ENCODE peak calls at places on chromosomes 5 and 9, in seven cellular contexts. O is NB4; L is NCI-H1092; R is AG04449; X is stimulated activated CD4-positive, alpha-beta T cell treated with anti-CD3 and anti-CD28 coated beads, Interleukin-4, amount 100 ng/mL, for 24 hours; U is BJ; A is EL. I is an unnamed sample.

GRCh38 chr5:74042559-74043357 is 416.8 kb downstream of the ARHGEF28 start:
- DNase-seq in O (no peak), L (no peak), R (peak; percentile 46), X (no peak), U (no peak), A (peak; percentile 93), I (peak; percentile 55)

GRCh38 chr9:8012986-8013385 is 213.4 kb upstream of the DMAC1 start:
- DNase-seq in O (no peak), L (no peak), R (no peak), X (no peak), U (no peak), A (no peak), I (no peak)

GRCh38 chr9:90095682-90096081 is 490.9 kb downstream of the GADD45G start:
- DNase-seq in O (peak; percentile 4), L (peak; percentile 77), R (no peak), X (no peak), U (no peak), A (no peak), I (no peak)

GRCh38 chr9:134396258-134396742 is 70.0 kb downstream of the RXRA start:
- DNase-seq in O (peak; percentile 93), L (no peak), R (no peak), X (peak; percentile 35), U (no peak), A (no peak), I (no peak)

GRCh38 chr9:132671620-132672412 is 1.6 kb downstream of the GTF3C4 start:
- DNase-seq in O (peak; percentile 12), L (no peak), R (no peak), X (no peak), U (no peak), A (peak; percentile 34), I (no peak)

GRCh38 chr5:52579391-52579790 is 208.3 kb upstream of the ITGA1 start:
- DNase-seq in O (no peak), L (no peak), R (no peak), X (no peak), U (no peak), A (no peak), I (no peak)

GRCh38 chr9:37290881-37291485 is 131.5 kb upstream of the GRHPR start:
- DNase-seq in O (peak; percentile 62), L (no peak), R (peak; percentile 37), X (no peak), U (peak; percentile 74), A (peak; percentile 85), I (peak; percentile 60)

GRCh38 chr9:88528356-88528755 is 6.6 kb upstream of the NXNL2 start:
- DNase-seq in O (no peak), L (no peak), R (no peak), X (no peak), U (no peak), A (no peak), I (no peak)

GRCh38 chr9:116641292-116642059 is 45.6 kb upstream of the TRIM32 start:
- DNase-seq in O (no peak), L (no peak), R (no peak), X (no peak), U (no peak), A (no peak), I (no peak)

GRCh38 chr9:12224449-12224848 is 468.7 kb upstream of the TYRP1 start:
- DNase-seq in O (no peak), L (no peak), R (no peak), X (no peak), U (no peak), A (no peak), I (no peak)

GRCh38 chr5:142063878-142064331 is 44.7 kb upstream of the NDFIP1 start:
- DNase-seq in O (peak; percentile 30), L (peak; percentile 78), R (no peak), X (peak; percentile 25), U (no peak), A (peak; percentile 38), I (no peak)

GRCh38 chr9:34659592-34660253 is 2.7 kb downstream of the CCL27 start:
- DNase-seq in O (peak; percentile 40), L (no peak), R (no peak), X (no peak), U (no peak), A (no peak), I (no peak)

GRCh38 chr5:170100051-170100943 is 5.4 kb upstream of the FOXI1 start:
- DNase-seq in O (peak; percentile 83), L (peak; percentile 34), R (peak; percentile 51), X (peak; percentile 67), U (peak; percentile 15), A (peak; percentile 81), I (peak; percentile 30)

GRCh38 chr9:110650261-110650660 is 18.3 kb upstream of the MUSK start:
- DNase-seq in O (no peak), L (no peak), R (peak; percentile 50), X (no peak), U (peak; percentile 64), A (peak; percentile 94), I (no peak)

GRCh38 chr9:137158625-137159024 is 11.2 kb downstream of the LRRC26 start:
- DNase-seq in O (no peak), L (no peak), R (no peak), X (no peak), U (no peak), A (no peak), I (no peak)

I was measured in non-pigmented ciliary epithelial cell.